ENCODE peak calls at places on chromosomes 4 and X, in six cellular contexts. G is AG04450; A is activated T-helper 1 cell treated with anti-CD3 and anti-CD28 coated beads, Interleukin-12 subunit alpha, Interleukin-12 subunit beta, Interleukin-2, Interleukin-4 antibody, amounts not matched to agents 30 ng/mL and 10 ng/mL and 1 ng/mL, durations not matched to agents 14 hours and 24 hours and 36 hours; W is ACHN; T is iPS-NIHi11; U is NCI-H1092. Y is an unnamed sample.

GRCh38 chrX:18591834-18592233 is 80.1 kb downstream of the RS1 start:
- DNase-seq in G (no peak), A (no peak), W (no peak), T (no peak), U (no peak), Y (no peak)

GRCh38 chr4:94410678-94411206 is 41.0 kb upstream of the PDLIM5 start:
- DNase-seq in G (no peak), A (no peak), W (peak), T (no peak), U (no peak), Y (peak)

GRCh38 chr4:6391852-6392188 is 80.6 kb downstream of the PPP2R2C start:
- DNase-seq in G (no peak), A (no peak), W (peak), T (no peak), U (no peak), Y (no peak)

GRCh38 chrX:48910926-48911406 is 480 bp downstream of the SLC35A2 start:
- DNase-seq in G (no peak), A (no peak), W (peak), T (no peak), U (no peak), Y (no peak)

GRCh38 chrX:19616959-19617358 is 101.7 kb upstream of the MAP3K15 start:
- DNase-seq in G (no peak), A (no peak), W (no peak), T (no peak), U (no peak), Y (no peak)

GRCh38 chrX:30280428-30280827 is 28.8 kb downstream of the NR0B1 start:
- DNase-seq in G (no peak), A (no peak), W (no peak), T (no peak), U (no peak), Y (no peak)

GRCh38 chr4:186149872-186150271 is 41.5 kb upstream of the CYP4V2 start:
- DNase-seq in G (no peak), A (no peak), W (peak), T (peak), U (no peak), Y (no peak)

GRCh38 chrX:50606300-50606950 is 135.8 kb upstream of the DGKK start:
- DNase-seq in G (no peak), A (no peak), W (no peak), T (no peak), U (no peak), Y (no peak)